ENCODE peak calls at places on chromosomes 13 and 19, in nine cellular contexts. A is stimulated activated CD4-positive, alpha-beta T cell treated with anti-CD3 and anti-CD28 coated beads, Interleukin-1b, Interleukin-23, amount 100 ng/mL, for 1 hour; U is HS-5; J is stromal cell of bone marrow; V is Panc1; O is aorta; Y is activated naive CD4-positive, alpha-beta T cell; L is brain microvascular endothelial cell; H is choroid plexus epithelial cell. R is an unnamed sample.

GRCh38 chr13:44471686-44472085 is 98.1 kb downstream of the SERP2 start:
- DNase-seq in J (no peak), H (peak), Y (no peak), L (peak), U (no peak), V (no peak), O (no peak), A (no peak), R (no peak)

GRCh38 chr19:4977299-4978174 is 8.6 kb downstream of the KDM4B start:
- DNase-seq in H (peak), O (peak), L (peak), J (no peak), Y (no peak), U (no peak), A (no peak), V (no peak), R (peak)

GRCh38 chr13:98517576-98518310 is 59.2 kb downstream of the STK24 start:
- DNase-seq in V (no peak), U (no peak), O (no peak), L (no peak), A (no peak), Y (no peak), J (no peak), H (no peak), R (no peak)

GRCh38 chr19:47483800-47484690 is at the start of gene KPTN:
- DNase-seq in A (peak), O (peak), Y (peak), L (peak), V (peak), J (peak), H (peak), U (peak), R (peak)

GRCh38 chr19:16226878-16227836 is 29.4 kb downstream of the AP1M1 start:
- DNase-seq in U (no peak), L (no peak), H (no peak), J (no peak), A (no peak), O (no peak), V (no peak), Y (no peak), R (no peak)

GRCh38 chr19:6092329-6093286 is 17.7 kb downstream of the RFX2 start:
- DNase-seq in A (no peak), U (no peak), V (no peak), Y (no peak), L (peak), O (peak), H (peak), J (peak), R (peak)

GRCh38 chr13:30037766-30038165 is 187.3 kb upstream of the UBL3 start:
- DNase-seq in Y (no peak), H (peak), U (no peak), O (no peak), J (peak), A (no peak), V (no peak), L (no peak), R (no peak)

GRCh38 chr13:50130686-50131051 is 115.4 kb downstream of the KCNRG start:
- DNase-seq in A (no peak), V (no peak), Y (no peak), U (no peak), H (peak), J (peak), L (peak), O (peak), R (no peak)

GRCh38 chr13:109447667-109448066 is 338.7 kb downstream of the IRS2 start:
- DNase-seq in J (no peak), O (no peak), V (no peak), L (no peak), H (no peak), Y (no peak), U (no peak), A (no peak), R (no peak)

GRCh38 chr13:27943951-27944350 is 24.2 kb downstream of the PDX1 start:
- DNase-seq in V (no peak), J (no peak), Y (no peak), L (no peak), A (no peak), O (no peak), U (no peak), H (no peak), R (no peak)

GRCh38 chr19:46602392-46603194 is 1.5 kb downstream of the CALM3 start:
- DNase-seq in A (no peak), O (peak), V (no peak), J (no peak), L (no peak), Y (no peak), H (no peak), U (no peak), R (no peak)

GRCh38 chr13:112619730-112620639 is 32.0 kb upstream of the TUBGCP3 start:
- DNase-seq in L (no peak), U (no peak), Y (no peak), V (no peak), O (no peak), J (no peak), H (peak), A (no peak), R (no peak)

GRCh38 chr13:107778094-107778493 is 437.2 kb downstream of the LIG4 start:
- DNase-seq in Y (no peak), O (no peak), H (no peak), A (no peak), J (no peak), V (no peak), L (no peak), U (no peak), R (no peak)

GRCh38 chr13:37918116-37919100 is 48.8 kb upstream of the TRPC4 start:
- DNase-seq in L (no peak), Y (no peak), A (no peak), V (no peak), U (no peak), H (no peak), O (no peak), J (no peak), R (peak)

GRCh38 chr19:38644719-38645118 is 2.7 kb upstream of the ACTN4 start:
- DNase-seq in Y (no peak), H (no peak), L (no peak), O (no peak), V (no peak), J (no peak), U (no peak), A (no peak), R (no peak)